ENCODE peak calls at places on chromosome 11, in nine cellular contexts. One of them, this sample, is unnamed.

GRCh38 chr11:131914299-131914902 is 544.0 kb downstream of the NTM start:
- DNase-seq in H7: peak; percentile 46
- DNase-seq in coronary artery: no peak
- DNase-seq in GM20000: no peak
- DNase-seq in GDM1: no peak
- DNase-seq in bronchial epithelial cell: no peak
- DNase-seq in spleen: no peak
- DNase-seq in stimulated activated CD8-positive, alpha-beta memory T cell treated with anti-CD3 and anti-CD28 coated beads, Interleukin-15, amount 100 ng/mL, for 1 hour: no peak
- DNase-seq in RWPE1: no peak
- DNase-seq in this sample: peak; percentile 39

GRCh38 chr11:67534070-67534679 is 10.9 kb upstream of the CABP2 start:
- DNase-seq in H7: no peak
- DNase-seq in coronary artery: no peak
- DNase-seq in GM20000: no peak
- DNase-seq in GDM1: no peak
- DNase-seq in bronchial epithelial cell: no peak
- DNase-seq in spleen: no peak
- DNase-seq in stimulated activated CD8-positive, alpha-beta memory T cell treated with anti-CD3 and anti-CD28 coated beads, Interleukin-15, amount 100 ng/mL, for 1 hour: no peak
- DNase-seq in RWPE1: no peak
- DNase-seq in this sample: no peak

GRCh38 chr11:34640050-34640971 is 19.4 kb downstream of the EHF start:
- DNase-seq in H7: peak; percentile 17
- DNase-seq in coronary artery: no peak
- DNase-seq in GM20000: no peak
- DNase-seq in GDM1: no peak
- DNase-seq in bronchial epithelial cell: peak; percentile 80
- DNase-seq in spleen: no peak
- DNase-seq in stimulated activated CD8-positive, alpha-beta memory T cell treated with anti-CD3 and anti-CD28 coated beads, Interleukin-15, amount 100 ng/mL, for 1 hour: no peak
- DNase-seq in RWPE1: peak; percentile 65
- DNase-seq in this sample: no peak

GRCh38 chr11:16745950-16746349 is 7.5 kb downstream of the C11orf58 start:
- DNase-seq in H7: no peak
- DNase-seq in coronary artery: no peak
- DNase-seq in GM20000: no peak
- DNase-seq in GDM1: no peak
- DNase-seq in bronchial epithelial cell: no peak
- DNase-seq in spleen: no peak
- DNase-seq in stimulated activated CD8-positive, alpha-beta memory T cell treated with anti-CD3 and anti-CD28 coated beads, Interleukin-15, amount 100 ng/mL, for 1 hour: no peak
- DNase-seq in RWPE1: no peak
- DNase-seq in this sample: no peak

GRCh38 chr11:123386746-123387510 is 43.1 kb upstream of the GRAMD1B start:
- DNase-seq in H7: no peak
- DNase-seq in coronary artery: no peak
- DNase-seq in GM20000: no peak
- DNase-seq in GDM1: no peak
- DNase-seq in bronchial epithelial cell: peak; percentile 46
- DNase-seq in spleen: no peak
- DNase-seq in stimulated activated CD8-positive, alpha-beta memory T cell treated with anti-CD3 and anti-CD28 coated beads, Interleukin-15, amount 100 ng/mL, for 1 hour: no peak
- DNase-seq in RWPE1: no peak
- DNase-seq in this sample: no peak

GRCh38 chr11:67119577-67120391 is 721 bp downstream of the KDM2A start:
- DNase-seq in H7: peak; percentile 59
- DNase-seq in coronary artery: no peak
- DNase-seq in GM20000: peak; percentile 62
- DNase-seq in GDM1: no peak
- DNase-seq in bronchial epithelial cell: no peak
- DNase-seq in spleen: peak; percentile 84
- DNase-seq in stimulated activated CD8-positive, alpha-beta memory T cell treated with anti-CD3 and anti-CD28 coated beads, Interleukin-15, amount 100 ng/mL, for 1 hour: no peak
- DNase-seq in RWPE1: peak; percentile 26
- DNase-seq in this sample: peak; percentile 9

GRCh38 chr11:12599408-12600143 is 74.6 kb upstream of the TEAD1 start:
- DNase-seq in H7: peak; percentile 70
- DNase-seq in coronary artery: no peak
- DNase-seq in GM20000: peak; percentile 47
- DNase-seq in GDM1: peak; percentile 5
- DNase-seq in bronchial epithelial cell: peak; percentile 15
- DNase-seq in spleen: peak; percentile 81
- DNase-seq in stimulated activated CD8-positive, alpha-beta memory T cell treated with anti-CD3 and anti-CD28 coated beads, Interleukin-15, amount 100 ng/mL, for 1 hour: no peak
- DNase-seq in RWPE1: peak; percentile 11
- DNase-seq in this sample: peak; percentile 79

GRCh38 chr11:68977781-68978625 is 2.8 kb downstream of the MRGPRD start:
- DNase-seq in H7: no peak
- DNase-seq in coronary artery: no peak
- DNase-seq in GM20000: no peak
- DNase-seq in GDM1: no peak
- DNase-seq in bronchial epithelial cell: no peak
- DNase-seq in spleen: peak; percentile 43
- DNase-seq in stimulated activated CD8-positive, alpha-beta memory T cell treated with anti-CD3 and anti-CD28 coated beads, Interleukin-15, amount 100 ng/mL, for 1 hour: no peak
- DNase-seq in RWPE1: no peak
- DNase-seq in this sample: no peak

GRCh38 chr11:113384551-113384950 is 3.0 kb upstream of the ANKK1 start:
- DNase-seq in H7: no peak
- DNase-seq in coronary artery: no peak
- DNase-seq in GM20000: no peak
- DNase-seq in GDM1: no peak
- DNase-seq in bronchial epithelial cell: peak; percentile 100
- DNase-seq in spleen: no peak
- DNase-seq in stimulated activated CD8-positive, alpha-beta memory T cell treated with anti-CD3 and anti-CD28 coated beads, Interleukin-15, amount 100 ng/mL, for 1 hour: no peak
- DNase-seq in RWPE1: peak; percentile 98
- DNase-seq in this sample: no peak

GRCh38 chr11:70697701-70698100 is 299.4 kb downstream of the CTTN start:
- DNase-seq in H7: no peak
- DNase-seq in coronary artery: no peak
- DNase-seq in GM20000: no peak
- DNase-seq in GDM1: no peak
- DNase-seq in bronchial epithelial cell: no peak
- DNase-seq in spleen: peak; percentile 61
- DNase-seq in stimulated activated CD8-positive, alpha-beta memory T cell treated with anti-CD3 and anti-CD28 coated beads, Interleukin-15, amount 100 ng/mL, for 1 hour: no peak
- DNase-seq in RWPE1: no peak
- DNase-seq in this sample: no peak

This sample was measured in SK-MEL-5.